ENCODE peak calls at places on chromosomes 13 and 19, in eight cellular contexts. W, K, J, X, H, I, A and M are unnamed samples.

GRCh38 chr19:20278342-20278741 is 111.3 kb downstream of the ZNF486 start:
- DNase-seq in W (no peak), J (no peak), H (no peak), I (peak; percentile 21), K (no peak), A (no peak), X (no peak), M (no peak)

GRCh38 chr19:40244596-40244995 is 18.1 kb upstream of the CCNP start:
- DNase-seq in A (no peak), H (no peak), W (no peak), J (no peak), X (no peak), K (no peak), I (no peak), M (no peak)

GRCh38 chr13:35712907-35713685 is 236.6 kb upstream of the MAB21L1 start:
- DNase-seq in J (no peak), W (no peak), I (no peak), H (no peak), X (no peak), A (peak; percentile 96), K (no peak), M (peak; percentile 84)

GRCh38 chr19:30688696-30689095 is 316.5 kb downstream of the ZNF536 start:
- DNase-seq in H (no peak), W (no peak), A (no peak), I (no peak), X (no peak), K (no peak), J (no peak), M (no peak)

GRCh38 chr13:41580345-41580744 is 123.0 kb downstream of the RGCC start:
- DNase-seq in J (no peak), H (no peak), W (no peak), A (no peak), X (no peak), I (no peak), K (no peak), M (no peak)

GRCh38 chr13:78602561-78603239 is 652 bp downstream of the POU4F1 start:
- DNase-seq in X (no peak), K (no peak), A (no peak), W (no peak), J (peak; percentile 32), I (no peak), H (no peak), M (no peak)

GRCh38 chr19:36041831-36042230 is 9.2 kb upstream of the CLIP3 start:
- DNase-seq in H (no peak), I (no peak), K (no peak), J (no peak), W (no peak), X (no peak), A (peak; percentile 71), M (peak; percentile 79)

GRCh38 chr19:823565-824121 is 1.9 kb upstream of the PLPPR3 start:
- DNase-seq in J (no peak), W (no peak), K (no peak), I (peak; percentile 49), H (no peak), X (no peak), A (no peak), M (no peak)

GRCh38 chr19:10491472-10492047 is 11.6 kb downstream of the KEAP1 start:
- DNase-seq in K (no peak), H (no peak), W (no peak), J (no peak), I (no peak), X (no peak), A (no peak), M (no peak)

GRCh38 chr13:24651718-24652345 is 28.4 kb upstream of the ATP12A start:
- DNase-seq in A (no peak), H (no peak), W (no peak), K (no peak), X (peak; percentile 71), I (no peak), J (no peak), M (no peak)

GRCh38 chr13:30364876-30365275 is 57.4 kb upstream of the UBE2L5 start:
- DNase-seq in K (no peak), H (no peak), X (no peak), W (no peak), I (peak; percentile 20), A (no peak), J (no peak), M (no peak)
- TF ChIP-seq CTCF in K (no peak), H (no peak), X (no peak), W (no peak), I (no peak), A (no peak), J (no peak), M (no peak)

GRCh38 chr19:49469828-49470614 is 4.0 kb upstream of the FLT3LG start:
- DNase-seq in I (no peak), A (no peak), X (no peak), J (no peak), H (no peak), K (peak; percentile 77), W (no peak), M (no peak)
- TF ChIP-seq CTCF in I (no peak), A (no peak), X (peak; percentile 9), J (no peak), H (peak; percentile 43), K (no peak), W (no peak), M (no peak)

DNA sequence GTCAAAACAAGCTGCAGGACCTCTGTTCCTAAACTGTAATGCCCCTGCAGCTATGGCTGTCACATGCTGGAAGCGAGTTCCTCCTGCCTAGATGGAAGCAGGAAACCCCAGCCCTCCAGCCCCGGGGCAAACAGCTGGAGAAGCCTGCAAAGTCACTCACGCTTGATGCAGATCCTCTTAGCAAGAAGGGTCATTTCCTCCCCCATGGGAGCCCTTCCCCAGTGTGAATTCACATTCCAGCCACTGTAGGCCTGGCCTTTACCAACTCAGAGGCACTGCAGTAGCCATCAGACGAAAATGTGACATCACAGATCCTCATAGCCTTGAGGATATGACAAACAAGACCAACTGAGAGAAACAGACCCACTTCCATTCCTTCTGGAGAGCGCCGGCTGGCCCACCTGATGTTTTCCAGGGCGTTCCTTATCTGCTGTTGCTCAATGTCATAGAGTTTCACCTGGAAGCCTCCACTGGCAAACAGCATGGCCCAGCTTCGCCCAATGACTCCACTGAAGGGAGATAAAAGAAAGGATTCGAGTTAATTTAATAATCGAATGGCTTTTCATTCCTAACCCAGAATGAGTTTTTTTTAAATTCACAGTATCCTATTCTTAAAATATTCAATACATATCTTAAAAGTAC is 13.5 kb downstream of the CRYL1 start:
- DNase-seq in H (no peak), I (peak; percentile 28), W (no peak), J (peak; percentile 64), A (no peak), X (no peak), K (no peak), M (no peak)
- TF ChIP-seq CTCF in H (no peak), I (no peak), W (no peak), J (no peak), A (no peak), X (peak; percentile 26), K (no peak), M (no peak)

DNA sequence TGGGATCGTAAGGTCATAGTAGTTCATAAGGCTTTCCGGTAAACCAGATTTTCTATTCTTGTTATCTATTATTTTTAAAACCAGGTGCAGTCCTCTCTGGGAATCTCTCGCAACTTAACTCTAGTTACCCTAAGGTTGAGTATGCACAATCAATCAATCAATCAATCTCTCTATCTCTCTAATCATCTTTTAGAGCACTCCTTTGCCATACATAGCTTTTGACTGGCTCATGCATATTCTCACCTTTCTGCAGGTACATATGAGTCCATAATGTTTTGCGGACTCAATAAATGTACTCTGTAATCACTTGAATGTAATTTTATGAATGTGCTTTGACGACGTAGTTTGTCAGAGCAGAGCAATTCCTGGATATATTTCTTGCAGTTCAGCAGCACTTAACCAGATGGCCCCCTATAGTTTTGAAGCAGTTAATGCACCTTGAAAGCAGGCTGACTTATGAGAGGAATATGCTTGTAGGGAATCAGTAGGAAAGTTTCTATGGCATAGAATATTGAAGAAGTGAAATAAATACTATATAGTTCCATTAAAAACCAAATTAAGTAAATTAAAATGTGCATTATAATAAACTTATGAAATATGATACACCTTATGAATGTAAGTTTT is 524.7 kb downstream of the GPC5 start:
- DNase-seq in J (no peak), I (no peak), X (no peak), K (no peak), H (no peak), W (no peak), A (no peak), M (no peak)
- TF ChIP-seq CTCF in J (no peak), I (peak; percentile 38), X (peak; percentile 23), K (no peak), H (no peak), W (no peak), A (no peak), M (no peak)

GRCh38 chr13:74039667-74040066 is 94.5 kb downstream of the KLF12 start:
- DNase-seq in X (no peak), A (no peak), W (no peak), K (no peak), I (no peak), H (no peak), J (no peak), M (no peak)

GRCh38 chr13:74037762-74038161 is 96.4 kb downstream of the KLF12 start:
- DNase-seq in W (no peak), H (no peak), I (no peak), X (no peak), J (no peak), K (no peak), A (no peak), M (no peak)

GRCh38 chr13:74040200-74040599 is 94.0 kb downstream of the KLF12 start:
- DNase-seq in H (no peak), J (peak; percentile 87), K (peak; percentile 70), I (peak; percentile 57), W (peak; percentile 18), X (no peak), A (no peak), M (no peak)

GRCh38 chr13:74036373-74036772 is 97.8 kb downstream of the KLF12 start:
- DNase-seq in X (no peak), J (peak; percentile 43), I (no peak), W (no peak), A (no peak), K (no peak), H (no peak), M (no peak)

GRCh38 chr13:74039154-74039553 is 95.0 kb downstream of the KLF12 start:
- DNase-seq in A (no peak), K (no peak), I (no peak), X (no peak), W (no peak), J (no peak), H (no peak), M (no peak)
- TF ChIP-seq CTCF in A (no peak), K (no peak), I (no peak), X (no peak), W (no peak), J (no peak), H (no peak), M (no peak)

DNA sequence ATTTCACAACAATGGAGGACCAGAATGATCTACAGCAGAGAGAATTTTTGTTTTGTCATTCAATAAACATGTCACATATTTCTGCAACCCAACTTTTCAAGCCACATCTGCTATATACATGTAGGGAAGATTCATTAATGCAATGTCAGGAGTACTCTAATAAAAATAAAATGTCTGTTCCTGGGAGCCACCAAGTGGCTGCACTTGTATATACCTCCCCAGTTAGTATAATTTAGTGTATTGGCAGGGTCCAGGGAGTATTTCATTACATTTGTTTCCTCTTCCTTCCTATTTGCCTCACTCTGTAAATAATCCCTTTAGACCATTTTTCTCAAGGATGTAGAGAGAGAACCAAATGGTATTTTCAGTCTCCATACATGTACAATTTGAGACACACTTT is 1169.0 kb downstream of the DIAPH3 start:
- DNase-seq in W (no peak), X (no peak), I (no peak), J (no peak), A (no peak), K (no peak), H (no peak), M (no peak)
- TF ChIP-seq CTCF in W (no peak), X (peak; percentile 31), I (no peak), J (no peak), A (no peak), K (no peak), H (no peak), M (no peak)

GRCh38 chr19:52688335-52688734 is 46.5 kb downstream of the ZNF611 start:
- DNase-seq in J (no peak), X (no peak), W (no peak), H (no peak), I (no peak), A (no peak), K (no peak), M (no peak)
- TF ChIP-seq CTCF in J (no peak), X (no peak), W (no peak), H (no peak), I (no peak), A (no peak), K (no peak), M (no peak)